ENCODE peak calls at places on chromosome 4, in five cellular contexts. F, O, V, D and J are unnamed samples.

GRCh38 chr4:7169134-7169533 is 23.2 kb upstream of the SORCS2 start:
- DNase-seq in F (no peak), O (no peak), V (no peak), D (no peak), J (no peak)

GRCh38 chr4:170270628-170271027 is 180.9 kb upstream of the AADAT start:
- DNase-seq in F (no peak), O (no peak), V (no peak), D (no peak), J (no peak)

GRCh38 chr4:72430988-72431387 is 138.0 kb downstream of the ADAMTS3 start:
- DNase-seq in F (no peak), O (no peak), V (no peak), D (no peak), J (no peak)

GRCh38 chr4:6892190-6892908 is 17.3 kb upstream of the TBC1D14 start:
- DNase-seq in F (no peak), O (peak; percentile 79), V (no peak), D (no peak), J (peak; percentile 51)

GRCh38 chr4:123585111-123585510 is 188.5 kb downstream of the SPRY1 start:
- DNase-seq in F (no peak), O (no peak), V (no peak), D (no peak), J (no peak)

GRCh38 chr4:158461336-158461735 is 60.3 kb upstream of the RXFP1 start:
- DNase-seq in F (no peak), O (peak; percentile 25), V (no peak), D (no peak), J (no peak)

GRCh38 chr4:38308728-38309315 is 348.6 kb downstream of the PTTG2 start:
- DNase-seq in F (no peak), O (peak; percentile 57), V (no peak), D (no peak), J (peak; percentile 42)

GRCh38 chr4:40514409-40515025 is 115.1 kb downstream of the RBM47 start:
- DNase-seq in F (peak; percentile 56), O (no peak), V (no peak), D (no peak), J (no peak)